ENCODE peak calls at places on chromosomes 11 and 22, in five cellular contexts. S is uterus, L is PC-3, H is mesothelial cell of epicardium, O is body of pancreas. E is an unnamed sample.

GRCh38 chr11:72712168-72712721 is 38.0 kb upstream of the PDE2A start:
- DNase-seq in S (peak; percentile 60), L (no peak), H (no peak), O (no peak), E (no peak)

GRCh38 chr22:49751968-49752597 is 75.6 kb downstream of the BRD1 start:
- DNase-seq in S (no peak), L (no peak), H (no peak), O (no peak), E (no peak)

GRCh38 chr11:93972790-93973189 is 48.4 kb upstream of the HEPHL1 start:
- DNase-seq in S (no peak), L (no peak), H (no peak), O (no peak), E (no peak)

GRCh38 chr22:39349967-39350802 is at the start of gene SYNGR1:
- DNase-seq in S (peak; percentile 42), L (no peak), H (no peak), O (peak; percentile 35), E (peak; percentile 43)

GRCh38 chr22:47548953-47549740 is 786.7 kb downstream of the TBC1D22A start:
- DNase-seq in S (no peak), L (no peak), H (no peak), O (no peak), E (no peak)

GRCh38 chr11:32838505-32839274 is 9.0 kb downstream of the PRRG4 start:
- DNase-seq in S (no peak), L (peak; percentile 81), H (no peak), O (no peak), E (no peak)

GRCh38 chr22:49633010-49633324 is 194.7 kb downstream of the BRD1 start:
- DNase-seq in S (no peak), L (no peak), H (no peak), O (no peak), E (no peak)

GRCh38 chr11:13277719-13278619 is at the start of gene BMAL1:
- DNase-seq in S (peak; percentile 44), L (no peak), H (no peak), O (no peak), E (peak; percentile 57)

GRCh38 chr11:102384419-102385052 is 37.5 kb downstream of the BIRC2 start:
- DNase-seq in S (peak; percentile 50), L (no peak), H (no peak), O (no peak), E (no peak)

GRCh38 chr22:40000171-40000570 is 5.4 kb downstream of the FAM83F start:
- DNase-seq in S (no peak), L (no peak), H (no peak), O (no peak), E (no peak)

GRCh38 chr11:65796726-65797601 is 10.1 kb downstream of the OVOL1 start:
- DNase-seq in S (no peak), L (no peak), H (no peak), O (no peak), E (no peak)

GRCh38 chr11:94186342-94187203 is 57.9 kb downstream of the PANX1 start:
- DNase-seq in S (no peak), L (no peak), H (no peak), O (no peak), E (no peak)

GRCh38 chr11:63243533-63243932 is at the start of gene SLC22A25:
- DNase-seq in S (no peak), L (no peak), H (no peak), O (no peak), E (no peak)

GRCh38 chr22:36383110-36383581 is 4.6 kb downstream of the MYH9 start:
- DNase-seq in S (no peak), L (peak; percentile 87), H (no peak), O (no peak), E (no peak)

GRCh38 chr11:73297702-73298101 is 10.4 kb upstream of the ARHGEF17 start:
- DNase-seq in S (no peak), L (no peak), H (no peak), O (no peak), E (no peak)

GRCh38 chr11:117458275-117459120 is 130.8 kb downstream of the CEP164 start:
- DNase-seq in S (no peak), L (no peak), H (no peak), O (no peak), E (no peak)

GRCh38 chr11:55773138-55773537 is at the start of gene OR5D13:
- DNase-seq in S (no peak), L (no peak), H (no peak), O (no peak), E (no peak)

GRCh38 chr22:47067331-47067890 is 305.0 kb downstream of the TBC1D22A start:
- DNase-seq in S (no peak), L (no peak), H (no peak), O (no peak), E (no peak)

GRCh38 chr22:40183029-40183581 is 5.4 kb downstream of the TNRC6B start:
- DNase-seq in S (no peak), L (peak; percentile 57), H (no peak), O (no peak), E (no peak)

GRCh38 chr11:14499178-14499559 is 442 bp downstream of the COPB1 start:
- DNase-seq in S (no peak), L (peak; percentile 7), H (no peak), O (peak; percentile 43), E (no peak)

GRCh38 chr11:129785383-129786111 is 30.1 kb upstream of the TMEM45B start:
- DNase-seq in S (no peak), L (peak; percentile 86), H (no peak), O (no peak), E (no peak)

GRCh38 chr11:86408845-86409244 is 34.2 kb downstream of the CCDC81 start:
- DNase-seq in S (no peak), L (peak; percentile 2), H (no peak), O (no peak), E (no peak)

GRCh38 chr11:33545941-33546340 is 154.7 kb downstream of the C11orf91 start:
- DNase-seq in S (no peak), L (peak; percentile 27), H (no peak), O (no peak), E (no peak)

GRCh38 chr22:43126506-43127165 is 16.1 kb downstream of the BIK start:
- DNase-seq in S (no peak), L (peak; percentile 88), H (no peak), O (no peak), E (no peak)

GRCh38 chr11:40129276-40129675 is 1330.2 kb downstream of the LRRC4C start:
- DNase-seq in S (no peak), L (peak; percentile 39), H (no peak), O (no peak), E (no peak)

GRCh38 chr11:67496113-67496512 is 9.1 kb downstream of the PITPNM1 start:
- DNase-seq in S (no peak), L (no peak), H (no peak), O (no peak), E (no peak)

GRCh38 chr22:19448076-19448607 is 631 bp upstream of the C22orf39 start:
- DNase-seq in S (no peak), L (peak; percentile 20), H (no peak), O (peak; percentile 49), E (peak; percentile 40)

GRCh38 chr11:14904745-14905103 is 12.7 kb upstream of the CYP2R1 start:
- DNase-seq in S (peak; percentile 63), L (no peak), H (no peak), O (peak; percentile 90), E (peak; percentile 73)

GRCh38 chr11:114050258-114050927 is 9.1 kb upstream of the ZBTB16 start:
- DNase-seq in S (no peak), L (no peak), H (no peak), O (no peak), E (no peak)

GRCh38 chr11:66891849-66892660 is 35.2 kb downstream of the LRFN4 start:
- DNase-seq in S (no peak), L (peak; percentile 99), H (no peak), O (peak; percentile 63), E (no peak)

GRCh38 chr11:57287884-57288283 is 36.9 kb downstream of the TNKS1BP1 start:
- DNase-seq in S (no peak), L (no peak), H (no peak), O (no peak), E (no peak)

GRCh38 chr11:57288771-57289579 is 35.8 kb downstream of the TNKS1BP1 start:
- DNase-seq in S (no peak), L (peak; percentile 85), H (no peak), O (no peak), E (no peak)

GRCh38 chr11:57294225-57295131 is 30.3 kb downstream of the TNKS1BP1 start:
- DNase-seq in S (no peak), L (peak; percentile 64), H (no peak), O (no peak), E (no peak)

DNA sequence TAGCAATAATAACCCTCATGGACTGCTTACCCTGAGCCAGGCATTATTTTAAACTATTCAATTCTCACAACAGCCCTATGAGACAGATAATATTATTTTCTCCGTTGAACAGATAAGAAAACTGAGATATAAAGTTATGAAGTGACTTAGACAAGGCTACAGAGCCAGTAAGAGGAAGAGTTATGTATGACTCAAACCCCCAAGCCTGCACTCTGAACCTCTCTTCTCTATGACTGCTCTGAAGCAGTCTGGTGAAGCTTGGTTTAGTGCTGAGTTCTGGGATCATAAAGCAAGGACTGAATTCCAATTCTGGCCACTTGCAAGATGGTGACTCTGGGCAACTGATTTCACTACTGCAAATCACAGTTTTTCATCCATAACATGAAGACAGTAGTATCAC is 34.5 kb downstream of the TNKS1BP1 start:
- DNase-seq in S (no peak), L (peak; percentile 29), H (no peak), O (no peak), E (no peak)
- TF ChIP-seq CTCF in S (no peak), L (no peak), H (no peak), O (no peak), E (no peak)

GRCh38 chr11:119334173-119334930 is at the start of gene RNF26:
- DNase-seq in S (peak; percentile 94), L (peak; percentile 99), H (peak; percentile 88), O (peak; percentile 96), E (peak; percentile 87)
- TF ChIP-seq CTCF in S (no peak), L (no peak), H (no peak), O (no peak), E (no peak)

DNA sequence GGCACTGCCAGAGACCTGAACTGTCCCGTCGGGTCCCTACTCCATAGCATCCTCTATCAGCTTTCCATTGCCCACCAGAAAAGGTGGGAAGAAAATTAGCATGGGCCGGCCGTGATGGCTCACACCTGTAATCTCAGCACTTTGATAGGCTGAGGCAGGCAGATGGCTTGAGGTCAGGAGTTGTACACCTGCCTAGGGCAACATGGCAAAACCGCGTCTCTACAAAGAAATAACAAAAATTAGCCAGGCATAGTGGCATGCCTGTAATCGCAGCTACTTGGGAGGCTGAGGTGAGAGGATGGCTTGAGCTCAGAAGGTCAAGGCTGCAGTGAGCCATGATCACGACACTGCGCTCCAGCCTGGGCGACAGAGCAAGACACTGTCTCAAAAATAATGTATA is 3.5 kb downstream of the SLC25A18 start:
- DNase-seq in S (no peak), L (no peak), H (no peak), O (no peak), E (no peak)
- TF ChIP-seq CTCF in S (no peak), L (no peak), H (no peak), O (no peak), E (no peak)

GRCh38 chr11:46364791-46365190 is 16.7 kb upstream of the MDK start:
- DNase-seq in S (no peak), L (no peak), H (no peak), O (no peak), E (no peak)

GRCh38 chr11:46364056-46364455 is 16.8 kb downstream of the DGKZ start:
- DNase-seq in S (no peak), L (peak; percentile 25), H (no peak), O (no peak), E (no peak)

GRCh38 chr11:46362146-46363030 is 15.1 kb downstream of the DGKZ start:
- DNase-seq in S (no peak), L (no peak), H (no peak), O (no peak), E (no peak)

GRCh38 chr11:46363031-46363407 is 15.8 kb downstream of the DGKZ start:
- DNase-seq in S (no peak), L (peak; percentile 81), H (no peak), O (no peak), E (no peak)

GRCh38 chr11:46363455-46363920 is 16.2 kb downstream of the DGKZ start:
- DNase-seq in S (no peak), L (peak; percentile 89), H (no peak), O (no peak), E (no peak)
- TF ChIP-seq CTCF in S (no peak), L (peak; percentile 58), H (no peak), O (no peak), E (no peak)